ENCODE peak calls at places on chromosomes 2 and 18, in seven cellular contexts. One of them, this sample, is unnamed.

GRCh38 chr18:44826418-44827259 is 146.0 kb downstream of the SETBP1 start:
- DNase-seq in HCT116: no peak
- DNase-seq in HepG2: no peak
- DNase-seq in SK-N-SH: no peak
- DNase-seq in K562: no peak
- DNase-seq in GM12878: no peak
- DNase-seq in H1: no peak
- DNase-seq in this sample: peak; percentile 70

GRCh38 chr2:170696006-170696405 is 19.1 kb upstream of the SP5 start:
- DNase-seq in HCT116: no peak
- DNase-seq in HepG2: no peak
- DNase-seq in SK-N-SH: no peak
- DNase-seq in K562: no peak
- DNase-seq in GM12878: no peak
- DNase-seq in H1: no peak
- DNase-seq in this sample: no peak

GRCh38 chr2:120758181-120759048 is 22.7 kb downstream of the GLI2 start:
- DNase-seq in HCT116: no peak
- DNase-seq in HepG2: no peak
- DNase-seq in SK-N-SH: no peak
- DNase-seq in K562: no peak
- DNase-seq in GM12878: no peak
- DNase-seq in H1: no peak
- DNase-seq in this sample: no peak

GRCh38 chr2:17672583-17673317 is 80.9 kb downstream of the SMC6 start:
- DNase-seq in HCT116: no peak
- DNase-seq in HepG2: no peak
- DNase-seq in SK-N-SH: no peak
- DNase-seq in K562: no peak
- DNase-seq in GM12878: no peak
- DNase-seq in H1: no peak
- DNase-seq in this sample: no peak

GRCh38 chr2:222105046-222105445 is 193.8 kb downstream of the PAX3 start:
- DNase-seq in HCT116: no peak
- DNase-seq in HepG2: no peak
- DNase-seq in SK-N-SH: no peak
- DNase-seq in K562: no peak
- DNase-seq in GM12878: no peak
- DNase-seq in H1: no peak
- DNase-seq in this sample: no peak

GRCh38 chr2:101517753-101518152 is 42.8 kb upstream of the RFX8 start:
- DNase-seq in HCT116: no peak
- DNase-seq in HepG2: peak; percentile 45
- DNase-seq in SK-N-SH: no peak
- DNase-seq in K562: no peak
- DNase-seq in GM12878: no peak
- DNase-seq in H1: no peak
- DNase-seq in this sample: peak; percentile 35

GRCh38 chr2:196924051-196924450 is 2.5 kb downstream of the PGAP1 start:
- DNase-seq in HCT116: no peak
- DNase-seq in HepG2: no peak
- DNase-seq in SK-N-SH: no peak
- DNase-seq in K562: no peak
- DNase-seq in GM12878: no peak
- DNase-seq in H1: no peak
- DNase-seq in this sample: no peak

GRCh38 chr18:43587538-43588153 is 310.4 kb upstream of the SYT4 start:
- DNase-seq in HCT116: no peak
- DNase-seq in HepG2: peak; percentile 25
- DNase-seq in SK-N-SH: peak; percentile 68
- DNase-seq in K562: peak; percentile 12
- DNase-seq in GM12878: no peak
- DNase-seq in H1: no peak
- DNase-seq in this sample: no peak

GRCh38 chr2:88235987-88236386 is 65.8 kb downstream of the THNSL2 start:
- DNase-seq in HCT116: no peak
- DNase-seq in HepG2: no peak
- DNase-seq in SK-N-SH: no peak
- DNase-seq in K562: no peak
- DNase-seq in GM12878: no peak
- DNase-seq in H1: no peak
- DNase-seq in this sample: no peak

GRCh38 chr2:194672994-194673393 is 984.0 kb upstream of the SLC39A10 start:
- DNase-seq in HCT116: no peak
- DNase-seq in HepG2: no peak
- DNase-seq in SK-N-SH: no peak
- DNase-seq in K562: no peak
- DNase-seq in GM12878: no peak
- DNase-seq in H1: no peak
- DNase-seq in this sample: no peak

GRCh38 chr2:26672818-26673393 is 19.6 kb upstream of the KCNK3 start:
- DNase-seq in HCT116: no peak
- DNase-seq in HepG2: no peak
- DNase-seq in SK-N-SH: no peak
- DNase-seq in K562: no peak
- DNase-seq in GM12878: no peak
- DNase-seq in H1: no peak
- DNase-seq in this sample: no peak

DNA sequence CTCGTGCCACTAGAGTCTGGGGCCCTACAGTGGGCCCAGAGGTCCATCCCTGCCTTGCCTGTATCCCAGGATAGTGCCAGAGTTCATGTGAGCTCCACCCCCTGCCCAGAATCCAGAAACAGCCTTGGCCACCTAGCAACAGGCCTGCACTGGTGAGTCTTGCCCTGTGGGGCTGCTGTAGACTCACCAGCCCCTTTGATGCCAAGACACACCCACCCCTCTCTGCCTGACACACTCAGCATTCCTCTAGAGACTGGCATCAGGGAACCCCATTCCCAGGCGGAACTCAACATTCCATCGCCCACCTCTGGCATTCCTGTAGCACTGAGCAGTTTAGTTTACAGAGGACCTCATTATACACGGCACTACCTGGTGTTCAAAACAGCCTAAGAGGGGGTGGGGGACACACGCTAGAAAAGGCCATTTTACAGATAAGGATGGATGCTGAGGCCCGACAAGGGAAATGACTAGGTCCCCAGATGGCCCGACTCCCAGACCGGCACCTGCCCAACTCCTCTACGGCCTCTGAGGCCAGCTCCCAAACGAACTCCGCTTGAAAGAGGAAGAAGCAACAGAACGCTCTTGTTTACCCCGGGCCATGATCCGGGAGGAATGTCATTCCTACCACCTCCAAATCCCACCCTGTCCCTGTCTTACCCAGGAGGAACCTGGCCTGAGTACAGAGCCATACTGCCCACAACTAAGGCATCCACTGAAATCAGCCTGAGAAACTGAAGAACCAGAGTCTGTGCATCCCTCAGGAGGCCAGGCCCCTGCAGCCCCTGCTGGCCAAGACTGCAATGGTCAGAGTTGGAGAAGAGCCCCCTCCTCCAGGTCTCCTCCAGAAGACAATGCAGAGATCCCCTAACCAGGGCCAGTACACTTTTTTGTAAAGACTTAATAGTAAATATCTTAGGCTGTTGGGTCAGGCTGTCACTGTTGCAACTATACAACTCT is 180.2 kb downstream of the TNS1 start:
- DNase-seq in HCT116: no peak
- DNase-seq in HepG2: no peak
- DNase-seq in SK-N-SH: no peak
- DNase-seq in K562: no peak
- DNase-seq in GM12878: no peak
- DNase-seq in H1: no peak
- DNase-seq in this sample: no peak
- TF ChIP-seq YY1 in HCT116: no peak
- TF ChIP-seq YY1 in HepG2: no peak
- TF ChIP-seq YY1 in SK-N-SH: no peak
- TF ChIP-seq YY1 in K562: no peak
- TF ChIP-seq YY1 in GM12878: no peak
- TF ChIP-seq YY1 in H1: no peak
- TF ChIP-seq YY1 in this sample: no peak

DNA sequence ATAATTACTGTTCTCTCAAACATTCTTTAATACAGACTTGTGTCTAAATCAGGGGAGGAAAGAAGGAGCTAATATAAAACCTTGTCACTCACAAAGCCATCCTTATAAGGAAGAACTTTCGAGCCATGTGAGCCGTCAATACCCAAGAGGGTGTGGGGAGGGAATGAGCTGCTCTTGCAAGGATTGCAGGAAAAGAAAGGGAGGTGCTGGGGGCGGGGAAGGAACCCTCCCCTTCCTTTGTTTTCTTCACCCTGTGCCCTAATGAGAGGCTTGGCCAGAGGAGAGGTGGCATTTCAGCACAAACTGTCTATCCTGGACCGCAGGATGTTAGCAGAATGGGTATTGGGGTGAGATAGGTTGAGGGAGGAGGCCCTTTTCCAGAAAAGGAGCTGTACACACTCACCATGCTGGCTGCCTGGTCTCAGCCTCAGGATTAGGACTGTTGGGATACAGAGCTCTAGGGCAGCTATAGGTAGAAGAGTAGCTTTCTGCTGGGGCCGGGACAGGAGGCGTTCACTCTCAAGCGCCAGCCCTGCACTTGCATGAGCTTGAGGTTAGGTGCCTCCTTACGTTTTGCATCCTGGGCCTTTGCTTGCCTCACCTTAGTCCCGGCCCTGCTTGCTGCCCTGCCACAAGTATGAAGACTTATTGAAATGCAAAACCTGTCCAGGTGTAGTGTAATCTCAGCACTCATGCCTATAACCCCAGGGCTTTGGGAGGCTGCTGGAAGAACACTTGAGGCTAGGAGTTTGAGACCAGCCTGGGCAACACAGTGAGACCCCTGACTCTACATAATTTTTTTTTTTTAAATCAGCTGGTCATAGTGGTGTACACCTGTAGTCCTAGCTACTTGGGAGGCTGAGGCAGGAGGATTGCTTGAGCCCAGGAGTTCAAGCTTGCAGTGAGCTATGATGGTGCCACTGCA is 190.5 kb downstream of the LOXHD1 start:
- DNase-seq in HCT116: no peak
- DNase-seq in HepG2: no peak
- DNase-seq in SK-N-SH: no peak
- DNase-seq in K562: no peak
- DNase-seq in GM12878: no peak
- DNase-seq in H1: no peak
- DNase-seq in this sample: peak; percentile 61
- H3K9ac ChIP-seq in HCT116: no peak overlapping the region
- H3K9ac ChIP-seq in HepG2: no peak overlapping the region
- H3K9ac ChIP-seq in SK-N-SH: no peak overlapping the region
- H3K9ac ChIP-seq in K562: no peak overlapping the region
- H3K9ac ChIP-seq in GM12878: no peak overlapping the region
- H3K9ac ChIP-seq in H1: no peak overlapping the region
- H3K9ac ChIP-seq in this sample: peak overlapping the region; percentile 27

DNA sequence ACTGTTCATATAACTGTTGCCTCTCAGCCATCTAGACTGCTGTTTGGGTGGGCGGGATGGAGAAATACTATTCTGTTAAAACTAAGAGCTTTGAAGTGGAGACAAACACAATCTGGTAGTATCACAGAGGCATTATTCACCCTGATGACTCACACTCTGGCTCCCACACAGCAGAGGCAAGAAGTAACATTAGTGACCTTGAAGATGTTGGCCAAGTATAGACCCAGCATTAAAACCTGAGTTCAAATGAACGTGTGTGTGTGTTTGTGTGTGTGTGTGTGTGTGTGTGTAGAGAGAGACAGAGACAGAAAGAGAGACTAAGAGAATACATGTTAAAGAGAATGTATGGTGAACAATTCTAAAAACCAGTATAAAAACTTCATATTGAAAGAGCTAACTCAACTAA is 22.5 kb upstream of the ACVR1 start:
- DNase-seq in HCT116: peak; percentile 56
- DNase-seq in HepG2: no peak
- DNase-seq in SK-N-SH: no peak
- DNase-seq in K562: peak; percentile 88
- DNase-seq in GM12878: no peak
- DNase-seq in H1: no peak
- DNase-seq in this sample: no peak
- TF ChIP-seq YY1 in HCT116: peak; percentile 16
- TF ChIP-seq YY1 in HepG2: no peak
- TF ChIP-seq YY1 in SK-N-SH: no peak
- TF ChIP-seq YY1 in K562: no peak
- TF ChIP-seq YY1 in GM12878: no peak
- TF ChIP-seq YY1 in H1: no peak
- TF ChIP-seq YY1 in this sample: no peak

GRCh38 chr18:37394610-37394965 is 171.0 kb downstream of the CELF4 start:
- DNase-seq in HCT116: no peak
- DNase-seq in HepG2: no peak
- DNase-seq in SK-N-SH: no peak
- DNase-seq in K562: no peak
- DNase-seq in GM12878: no peak
- DNase-seq in H1: no peak
- DNase-seq in this sample: no peak
- H3K9ac ChIP-seq in HCT116: no peak overlapping the region
- H3K9ac ChIP-seq in HepG2: no peak overlapping the region
- H3K9ac ChIP-seq in SK-N-SH: no peak overlapping the region
- H3K9ac ChIP-seq in K562: no peak overlapping the region
- H3K9ac ChIP-seq in GM12878: no peak overlapping the region
- H3K9ac ChIP-seq in H1: no peak overlapping the region
- H3K9ac ChIP-seq in this sample: no peak overlapping the region

DNA sequence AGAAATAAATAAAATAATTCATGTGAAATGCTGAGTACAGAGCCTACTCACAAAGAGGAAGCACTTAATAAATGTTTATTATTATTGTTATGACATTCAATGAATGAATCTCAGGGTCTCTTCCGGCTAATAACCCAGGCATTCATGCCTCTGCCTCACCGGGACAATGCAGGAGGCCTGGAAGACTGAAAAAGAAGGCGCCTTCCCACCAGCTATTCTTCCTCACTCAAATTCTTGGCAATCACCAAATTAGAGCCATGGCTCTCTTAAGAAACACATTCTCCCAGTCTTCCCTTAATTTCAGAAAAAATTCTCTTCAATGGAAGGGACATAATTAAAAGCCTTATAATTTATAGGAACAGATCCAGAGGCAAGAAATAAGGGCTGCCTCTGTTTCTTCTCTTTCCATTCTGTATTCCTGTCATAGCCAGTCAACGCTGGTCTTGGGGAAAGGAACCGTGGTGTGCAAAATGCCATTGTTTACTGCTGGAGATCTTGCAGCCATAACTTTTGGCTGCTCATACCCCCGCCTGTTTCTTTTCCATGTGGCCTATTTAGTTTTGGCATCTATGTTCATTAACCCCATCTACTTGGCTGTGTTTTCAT is 32.8 kb downstream of the DTNA start:
- DNase-seq in HCT116: no peak
- DNase-seq in HepG2: no peak
- DNase-seq in SK-N-SH: no peak
- DNase-seq in K562: no peak
- DNase-seq in GM12878: no peak
- DNase-seq in H1: no peak
- DNase-seq in this sample: no peak
- TF ChIP-seq YY1 in HCT116: no peak
- TF ChIP-seq YY1 in HepG2: no peak
- TF ChIP-seq YY1 in SK-N-SH: no peak
- TF ChIP-seq YY1 in K562: no peak
- TF ChIP-seq YY1 in GM12878: no peak
- TF ChIP-seq YY1 in H1: no peak
- TF ChIP-seq YY1 in this sample: no peak

DNA sequence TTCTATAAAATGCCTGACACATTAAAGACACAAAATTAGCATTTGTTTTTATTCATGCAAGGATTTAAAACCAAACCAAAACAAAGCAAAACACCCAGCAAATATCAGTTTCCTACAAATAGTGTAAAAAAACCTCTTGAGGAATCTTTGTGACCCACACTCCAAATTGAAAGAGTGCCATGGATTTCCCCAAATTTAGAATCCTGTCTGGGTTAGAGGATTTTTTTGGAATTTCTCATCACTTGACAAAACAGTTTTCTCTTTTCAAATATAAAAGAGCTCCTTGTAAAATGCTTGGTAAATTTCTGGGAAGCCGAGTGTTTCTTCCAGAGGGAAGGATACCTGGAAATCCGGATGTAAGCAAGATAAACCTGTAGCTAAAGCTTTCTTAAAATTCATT is 1.7 kb upstream of the FN1 start:
- DNase-seq in HCT116: no peak
- DNase-seq in HepG2: no peak
- DNase-seq in SK-N-SH: no peak
- DNase-seq in K562: no peak
- DNase-seq in GM12878: no peak
- DNase-seq in H1: no peak
- DNase-seq in this sample: no peak
- H3K9ac ChIP-seq in HCT116: no peak overlapping the region
- H3K9ac ChIP-seq in HepG2: peak overlapping the region; percentile 78
- H3K9ac ChIP-seq in SK-N-SH: peak overlapping the region; percentile 100
- H3K9ac ChIP-seq in K562: no peak overlapping the region
- H3K9ac ChIP-seq in GM12878: no peak overlapping the region
- H3K9ac ChIP-seq in H1: no peak overlapping the region
- H3K9ac ChIP-seq in this sample: no peak overlapping the region